ENCODE peak calls at places on chromosomes 2 and 18, in six cellular contexts. E is upper lobe of left lung, O is HepG2, W is stomach, J is HCT116, F is transverse colon. B is an unnamed sample.

GRCh38 chr2:108351889-108352288 is 25.9 kb upstream of the SULT1C4 start:
- DNase-seq in J (no peak), W (no peak), E (no peak), O (no peak), F (no peak), B (no peak)

GRCh38 chr2:230225486-230225885 is at the start of gene SP140:
- DNase-seq in J (no peak), O (no peak), W (peak; percentile 48), E (peak; percentile 77), F (peak; percentile 73), B (no peak)

GRCh38 chr2:138239902-138240595 is 261.5 kb upstream of the SPOPL start:
- DNase-seq in W (no peak), F (no peak), O (no peak), J (no peak), E (no peak), B (no peak)

GRCh38 chr2:95346236-95346737 is 49.1 kb downstream of the KCNIP3 start:
- DNase-seq in O (no peak), E (peak; percentile 40), W (peak; percentile 69), J (no peak), F (peak; percentile 67), B (no peak)

GRCh38 chr2:188969236-188970032 is 4.7 kb upstream of the COL3A1 start:
- DNase-seq in O (no peak), W (no peak), J (no peak), E (no peak), F (no peak), B (no peak)

GRCh38 chr18:39909706-39910105 is 2045.3 kb upstream of the PIK3C3 start:
- DNase-seq in F (no peak), O (no peak), E (no peak), W (no peak), J (no peak), B (no peak)

GRCh38 chr2:54967269-54967668 is 83.0 kb downstream of the RTN4 start:
- DNase-seq in J (no peak), F (no peak), O (no peak), E (no peak), W (no peak), B (no peak)

GRCh38 chr2:25290811-25291510 is 50.8 kb downstream of the DNMT3A start:
- DNase-seq in O (no peak), W (no peak), J (no peak), F (no peak), E (no peak), B (no peak)

GRCh38 chr2:74554821-74555531 is 456 bp downstream of the DOK1 start:
- DNase-seq in W (peak; percentile 66), O (no peak), E (peak; percentile 63), J (no peak), F (peak; percentile 64), B (no peak)

DNA sequence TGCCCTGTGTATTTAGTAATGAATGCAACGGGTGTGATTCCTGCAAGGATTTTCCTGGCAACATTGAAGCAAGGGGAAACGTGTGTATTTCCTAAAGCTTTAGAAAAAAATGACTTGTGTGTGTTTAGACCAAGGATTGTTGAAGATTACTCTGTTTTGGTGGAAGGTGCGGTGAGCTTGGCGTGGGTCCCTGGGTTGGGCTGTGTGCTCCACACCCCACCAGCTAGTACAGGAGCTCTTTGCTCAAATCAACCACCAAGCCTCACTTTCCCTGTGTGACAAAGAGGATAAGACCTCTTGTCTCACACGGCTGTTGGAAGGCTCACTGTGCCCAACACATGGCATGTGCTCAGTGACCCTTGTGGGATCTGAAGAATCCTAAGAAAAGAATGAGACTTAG is 21.4 kb upstream of the GREB1 start:
- DNase-seq in F (no peak), W (no peak), E (no peak), J (no peak), O (no peak), B (no peak)
- TF ChIP-seq POLR2A in F (no peak), W (no peak), E (no peak), J (no peak), O (no peak), B (no peak)

GRCh38 chr2:234490239-234491074 is 6.4 kb downstream of the ARL4C start:
- DNase-seq in J (no peak), O (no peak), W (no peak), F (no peak), E (no peak), B (no peak)
- H3K4me1 ChIP-seq in J (no peaks in the 10 kb centered on the region), O (no peaks in the 10 kb centered on the region), W (peaks cover 18% of the 10 kb centered on the region), F (peaks cover 4% of the 10 kb centered on the region), E (peaks cover 19% of the 10 kb centered on the region), B (no peaks in the 10 kb centered on the region)

GRCh38 chr2:127097841-127098651 is 8.9 kb downstream of the BIN1 start:
- DNase-seq in F (no peak), W (no peak), E (no peak), O (no peak), J (no peak), B (no peak)
- TF ChIP-seq POLR2AphosphoS5 in F (no peak), W (no peak), E (no peak), O (no peak), J (no peak), B (no peak)

DNA sequence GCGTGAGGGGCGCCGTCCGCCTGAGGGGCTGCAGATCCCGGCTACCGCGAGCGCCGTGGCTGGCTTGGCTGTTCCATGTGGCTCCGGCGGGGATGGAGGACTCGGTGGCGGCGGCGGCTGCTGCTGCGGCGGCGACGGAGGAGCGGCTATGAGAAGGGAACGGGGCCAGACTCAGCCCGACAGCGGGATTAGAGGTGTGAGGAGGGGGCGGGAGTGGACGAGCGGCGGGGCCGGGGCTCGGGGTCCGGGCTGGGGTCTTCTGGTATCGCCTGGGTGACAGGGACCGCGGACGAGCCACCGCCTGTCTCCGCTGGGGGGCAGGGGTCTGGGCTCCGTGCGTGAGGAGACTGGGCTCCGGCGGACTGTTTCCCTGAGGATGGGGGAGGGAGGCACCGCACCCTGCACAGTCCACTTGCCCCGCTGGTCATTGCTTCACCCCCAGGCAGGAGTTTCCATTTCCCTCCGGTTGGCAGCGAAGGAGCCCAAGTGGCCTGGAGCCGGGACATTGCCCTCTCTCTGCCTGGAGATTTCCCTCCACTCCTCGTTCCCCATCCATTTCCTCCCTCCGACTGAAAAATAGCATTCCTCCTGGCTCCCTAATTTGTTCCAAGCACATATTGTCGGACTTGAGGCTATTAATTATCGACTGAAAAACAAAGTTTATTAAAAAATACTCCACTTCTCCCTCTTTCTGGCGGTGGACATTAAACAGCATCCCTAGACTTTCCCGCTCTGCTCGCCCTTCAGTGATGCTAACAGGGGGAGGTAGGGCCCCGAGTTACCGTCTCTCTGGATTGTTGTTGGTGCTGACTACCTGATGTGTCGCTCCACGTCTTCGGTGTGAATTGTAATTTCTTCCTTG is 577 bp downstream of the EHBP1 start:
- DNase-seq in O (peak; percentile 71), J (no peak), W (peak; percentile 49), F (peak; percentile 67), E (peak; percentile 77), B (peak; percentile 67)
- TF ChIP-seq POLR2A in O (peak; percentile 69), J (no peak), W (no peak), F (no peak), E (no peak), B (no peak)

GRCh38 chr2:218223046-218223445 is 6.1 kb downstream of the ARPC2 start:
- DNase-seq in E (no peak), W (no peak), O (no peak), F (no peak), J (no peak), B (no peak)
- H3K4me1 ChIP-seq in E (peaks cover 82% of the 10 kb centered on the region), W (peaks cover 98% of the 10 kb centered on the region), O (peaks cover 50% of the 10 kb centered on the region), F (peaks cover 45% of the 10 kb centered on the region), J (peaks cover 17% of the 10 kb centered on the region), B (no peaks in the 10 kb centered on the region)

GRCh38 chr18:79062806-79063205 is 6.4 kb upstream of the ATP9B start:
- DNase-seq in O (peak; percentile 21), E (peak; percentile 54), W (peak; percentile 56), F (no peak), J (no peak), B (peak; percentile 85)
- TF ChIP-seq POLR2AphosphoS5 in O (no peak), E (no peak), W (no peak), F (no peak), J (no peak), B (peak; percentile 55)

GRCh38 chr2:156332452-156333273 is at the start of gene NR4A2:
- DNase-seq in W (peak; percentile 96), J (peak; percentile 96), E (peak; percentile 96), F (peak; percentile 95), O (peak; percentile 16), B (peak; percentile 88)

GRCh38 chr2:156333274-156333950 is 891 bp upstream of the NR4A2 start:
- DNase-seq in J (no peak), W (no peak), F (no peak), E (no peak), O (no peak), B (no peak)

GRCh38 chr2:156333951-156334495 is 1.5 kb upstream of the NR4A2 start:
- DNase-seq in E (peak; percentile 78), J (no peak), F (peak; percentile 77), O (peak; percentile 15), W (peak; percentile 72), B (peak; percentile 61)

GRCh38 chr2:156331572-156332451 is 709 bp downstream of the NR4A2 start:
- DNase-seq in W (peak; percentile 68), F (peak; percentile 74), J (no peak), E (peak; percentile 87), O (no peak), B (peak; percentile 85)

GRCh38 chr2:156334496-156335478 is 2.3 kb upstream of the NR4A2 start:
- DNase-seq in O (peak; percentile 18), W (peak; percentile 91), E (peak; percentile 94), J (peak; percentile 79), F (peak; percentile 93), B (peak; percentile 90)
- TF ChIP-seq POLR2A in O (no peak), W (no peak), E (peak; percentile 81), J (peak; percentile 8), F (peak; percentile 62), B (peak; percentile 53)

DNA sequence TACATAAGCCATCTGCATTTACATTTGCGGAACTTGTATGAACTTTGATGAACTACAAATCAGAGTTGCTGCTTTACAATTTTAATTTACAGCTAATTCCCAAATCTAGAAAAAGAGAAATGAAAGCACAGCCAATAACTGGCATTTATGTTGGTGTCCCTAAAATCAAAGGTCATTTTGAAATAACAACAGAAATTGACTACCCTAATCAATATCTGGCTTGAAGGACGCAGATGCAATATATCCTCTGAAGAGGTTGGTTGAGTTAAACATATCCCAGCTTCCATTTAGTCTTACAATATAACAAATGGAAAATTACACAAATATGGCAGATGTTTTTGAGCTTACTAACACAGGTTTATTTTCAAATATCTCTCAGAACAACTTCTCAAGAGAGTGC is 177.5 kb downstream of the KCNJ3 start:
- DNase-seq in E (no peak), O (no peak), J (no peak), F (no peak), W (no peak), B (no peak)
- H3K4me1 ChIP-seq in E (no peaks in the 10 kb centered on the region), O (no peaks in the 10 kb centered on the region), J (no peaks in the 10 kb centered on the region), F (no peaks in the 10 kb centered on the region), W (no peaks in the 10 kb centered on the region), B (no peaks in the 10 kb centered on the region)

DNA sequence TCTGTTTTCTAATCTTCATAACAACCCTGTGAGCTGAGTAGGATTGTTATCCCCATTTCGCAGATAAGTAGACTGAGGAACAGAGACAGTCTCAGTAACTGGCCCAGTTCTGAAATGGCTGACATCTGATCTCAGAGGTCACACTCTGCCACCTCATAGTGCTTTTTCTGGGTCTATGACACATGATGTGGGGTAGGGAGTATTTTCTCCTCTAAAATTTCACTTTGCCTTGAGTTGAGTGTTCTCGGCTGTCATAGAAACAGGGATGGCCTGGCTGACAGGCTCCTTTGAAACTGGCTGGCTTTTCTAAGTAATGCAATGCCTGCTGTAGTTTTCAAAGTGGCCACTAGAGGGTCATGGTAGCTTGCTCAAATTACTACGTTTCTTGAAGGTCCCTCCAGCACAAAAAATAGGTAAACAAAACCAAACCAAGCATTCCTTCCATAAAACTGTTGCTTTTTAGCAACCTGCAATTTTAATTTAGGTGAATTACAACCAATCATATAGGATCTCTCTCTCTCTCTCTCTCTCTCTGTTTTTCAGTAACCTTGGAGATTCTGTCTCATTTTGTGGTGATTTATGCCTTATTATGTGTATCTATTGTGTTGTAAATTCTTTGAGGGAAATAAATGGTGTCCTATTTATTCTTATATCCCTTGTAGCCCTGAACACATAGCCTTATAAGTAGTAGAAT is 84.2 kb upstream of the TTN start:
- DNase-seq in O (peak; percentile 39), W (peak; percentile 52), F (peak; percentile 50), E (peak; percentile 28), J (peak; percentile 59), B (no peak)
- TF ChIP-seq POLR2AphosphoS5 in O (no peak), W (no peak), F (no peak), E (no peak), J (no peak), B (no peak)